ENCODE peak calls at places on chromosomes 12 and 14, in four cellular contexts. B is HT1080; X is central memory CD4-positive, alpha-beta T cell; O is mesenteric fat pad. L is an unnamed sample.

GRCh38 chr12:117820216-117820907 is 148.4 kb downstream of the KSR2 start:
- DNase-seq in B (no peak), X (no peak), O (peak), L (no peak)

GRCh38 chr14:29716150-29716549 is 211.5 kb downstream of the PRKD1 start:
- DNase-seq in B (no peak), X (no peak), O (no peak), L (peak)

GRCh38 chr14:93619176-93619793 is 169.0 kb downstream of the PRIMA1 start:
- DNase-seq in B (peak), X (no peak), O (no peak), L (peak)

GRCh38 chr14:57247283-57247682 is 21.4 kb downstream of the EXOC5 start:
- DNase-seq in B (no peak), X (no peak), O (no peak), L (no peak)

GRCh38 chr14:81132492-81132891 is 88.3 kb downstream of the GTF2A1 start:
- DNase-seq in B (no peak), X (no peak), O (no peak), L (no peak)

GRCh38 chr12:89350661-89351488 is 1.4 kb downstream of the DUSP6 start:
- DNase-seq in B (no peak), X (peak), O (no peak), L (peak)

GRCh38 chr12:7369274-7369729 is 65.4 kb downstream of the ACSM4 start:
- DNase-seq in B (peak), X (no peak), O (no peak), L (peak)

GRCh38 chr12:93167841-93168492 is 209.8 kb upstream of the NUDT4 start:
- DNase-seq in B (no peak), X (no peak), O (no peak), L (peak)

GRCh38 chr14:71734076-71734475 is 198.2 kb upstream of the RGS6 start:
- DNase-seq in B (no peak), X (no peak), O (no peak), L (no peak)

GRCh38 chr12:28535216-28535615 is 345.0 kb downstream of the CCDC91 start:
- DNase-seq in B (peak), X (no peak), O (no peak), L (peak)